ENCODE peak calls at places on chromosomes 7 and 10, in seven cellular contexts. B is HCT116, M is K562, F is SK-N-SH, I is H1, K is HepG2, Y is GM12878. Q is an unnamed sample.

GRCh38 chr10:115963848-115964247 is 309.2 kb downstream of the GFRA1 start:
- DNase-seq in B (no peak), M (no peak), F (no peak), I (no peak), K (no peak), Y (no peak), Q (no peak)

GRCh38 chr7:50206521-50207250 is 97.8 kb upstream of the IKZF1 start:
- DNase-seq in B (peak), M (no peak), F (no peak), I (no peak), K (peak), Y (no peak), Q (no peak)

GRCh38 chr7:77454802-77455201 is 38.7 kb upstream of the GSAP start:
- DNase-seq in B (no peak), M (no peak), F (no peak), I (no peak), K (no peak), Y (no peak), Q (no peak)

GRCh38 chr7:66741706-66742053 is 1.1 kb downstream of the RABGEF1 start:
- DNase-seq in B (no peak), M (no peak), F (no peak), I (no peak), K (no peak), Y (no peak), Q (no peak)

GRCh38 chr10:93579089-93579488 is 12.6 kb downstream of the FFAR4 start:
- DNase-seq in B (peak), M (no peak), F (no peak), I (no peak), K (peak), Y (no peak), Q (peak)

GRCh38 chr10:99233000-99233679 is 2.5 kb downstream of the HPSE2 start:
- DNase-seq in B (no peak), M (no peak), F (peak), I (no peak), K (no peak), Y (no peak), Q (no peak)

GRCh38 chr10:132222726-132223125 is 36.0 kb downstream of the DPYSL4 start:
- DNase-seq in B (no peak), M (no peak), F (no peak), I (no peak), K (no peak), Y (no peak), Q (no peak)

GRCh38 chr7:90982228-90982627 is 282.0 kb upstream of the FZD1 start:
- DNase-seq in B (no peak), M (no peak), F (no peak), I (no peak), K (no peak), Y (no peak), Q (no peak)

GRCh38 chr7:5630670-5631069 is 150.8 kb downstream of the RNF216 start:
- DNase-seq in B (no peak), M (no peak), F (no peak), I (no peak), K (no peak), Y (no peak), Q (no peak)

GRCh38 chr10:133114726-133115452 is 27.2 kb downstream of the ADGRA1 start:
- DNase-seq in B (no peak), M (no peak), F (no peak), I (no peak), K (no peak), Y (no peak), Q (no peak)

GRCh38 chr7:134903073-134903790 is 83.1 kb upstream of the AGBL3 start:
- DNase-seq in B (no peak), M (no peak), F (no peak), I (no peak), K (no peak), Y (no peak), Q (no peak)
- TF ChIP-seq CTCF in B (no peak), M (no peak), F (no peak), I (no peak), K (no peak), Y (no peak), Q (no peak)

GRCh38 chr10:3093996-3094395 is 26.6 kb downstream of the PFKP start:
- DNase-seq in B (no peak), M (no peak), F (no peak), I (no peak), K (no peak), Y (no peak), Q (no peak)

GRCh38 chr10:3094565-3095168 is 27.3 kb downstream of the PFKP start:
- DNase-seq in B (no peak), M (no peak), F (no peak), I (no peak), K (peak), Y (no peak), Q (no peak)

GRCh38 chr10:3097160-3097559 is 29.8 kb downstream of the PFKP start:
- DNase-seq in B (no peak), M (no peak), F (no peak), I (no peak), K (no peak), Y (no peak), Q (no peak)

GRCh38 chr10:3096149-3096548 is 28.8 kb downstream of the PFKP start:
- DNase-seq in B (no peak), M (no peak), F (no peak), I (no peak), K (no peak), Y (no peak), Q (no peak)

DNA sequence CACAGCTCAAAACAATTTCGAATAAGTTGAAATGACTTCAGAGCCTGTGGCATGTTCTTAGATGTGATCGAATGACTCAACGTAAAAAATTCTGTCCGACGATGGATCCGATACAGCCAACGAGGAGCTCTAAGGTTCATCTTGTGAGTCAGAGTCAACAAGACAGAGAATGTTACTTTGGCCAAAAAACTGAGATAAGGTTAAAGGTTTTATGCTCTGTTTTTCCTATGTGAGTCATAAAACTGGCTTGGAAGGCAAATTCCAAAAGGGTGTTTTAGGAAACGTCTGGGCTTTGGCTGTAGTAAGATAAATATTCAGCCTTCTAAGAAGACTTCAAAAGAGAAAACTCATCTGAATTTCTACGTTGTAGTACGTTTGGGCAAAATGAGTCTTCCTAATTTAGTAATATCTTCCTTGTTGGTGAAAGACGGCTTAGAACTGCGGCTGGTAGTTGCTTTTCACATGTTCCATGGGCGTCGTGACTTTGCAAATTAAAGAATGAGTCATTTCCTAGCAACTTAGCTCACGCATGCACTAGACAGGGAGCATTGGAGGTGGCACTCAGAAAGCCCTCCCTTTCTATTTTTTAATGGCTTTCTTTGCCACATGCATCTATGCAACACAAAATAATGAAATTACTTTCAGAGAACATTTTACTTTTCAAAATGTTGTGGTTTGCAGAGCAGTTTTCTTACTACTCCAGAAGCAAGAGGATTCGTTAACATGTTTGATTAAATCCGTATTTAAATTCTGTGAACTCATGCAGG is 28.2 kb downstream of the PFKP start:
- DNase-seq in B (peak), M (peak), F (no peak), I (no peak), K (peak), Y (peak), Q (peak)
- TF ChIP-seq SIN3A in B (peak), M (no peak), F (peak), I (no peak), K (no peak), Y (no peak), Q (no peak)

GRCh38 chr10:5629789-5630436 is 36.5 kb downstream of the ASB13 start:
- DNase-seq in B (peak), M (peak), F (peak), I (peak), K (peak), Y (peak), Q (no peak)
- TF ChIP-seq CTCF in B (peak), M (peak), F (peak), I (peak), K (peak), Y (peak), Q (peak)

DNA sequence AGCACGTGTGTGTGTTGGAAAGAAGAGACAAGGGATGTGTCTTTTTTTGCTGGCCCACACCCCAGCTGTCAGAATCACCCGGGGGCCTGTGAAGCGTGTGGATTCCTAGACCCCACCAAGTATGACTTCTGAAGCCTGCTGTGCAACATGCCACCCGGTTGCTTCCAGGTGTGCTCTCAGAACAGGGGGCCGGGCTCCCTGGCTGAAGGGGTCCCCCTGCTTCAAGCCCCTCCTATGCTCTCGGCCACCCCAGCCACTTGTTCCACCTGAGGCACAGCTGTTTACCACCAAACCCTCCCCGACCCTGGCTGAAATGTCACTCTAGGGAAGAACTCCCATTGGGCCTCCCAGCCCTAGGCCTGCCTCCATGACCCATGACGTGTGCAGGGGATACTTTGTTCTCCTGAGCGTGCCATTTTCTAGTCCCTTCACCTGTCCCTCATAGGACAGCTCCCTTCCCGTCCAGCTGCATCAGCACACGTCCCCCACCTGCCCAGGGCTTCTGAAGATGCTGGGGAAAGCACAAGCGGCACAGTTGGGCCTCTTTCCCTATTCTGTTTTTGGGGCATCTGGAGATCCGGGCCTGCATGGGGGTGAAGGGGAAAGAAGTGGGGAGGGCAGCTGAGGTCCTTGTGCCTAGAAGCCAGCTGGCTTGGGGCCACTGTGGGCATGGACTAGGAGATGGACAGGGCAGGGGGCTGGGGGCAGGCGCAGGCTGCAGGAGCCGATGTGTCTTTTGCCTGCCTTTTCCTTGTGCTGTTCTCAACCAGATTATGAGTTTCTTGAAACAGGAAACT is 33.3 kb downstream of the CRHR2 start:
- DNase-seq in B (no peak), M (no peak), F (no peak), I (no peak), K (no peak), Y (no peak), Q (no peak)
- TF ChIP-seq SIN3A in B (no peak), M (no peak), F (no peak), I (no peak), K (no peak), Y (no peak), Q (no peak)